ENCODE peak calls at places on chromosome 9, in six cellular contexts. R is prostate gland; J is aorta; I is naive thymus-derived CD4-positive, alpha-beta T cell; G is dorsolateral prefrontal cortex; A is BE2C. Z is an unnamed sample.

GRCh38 chr9:113926211-113926610 is 50.1 kb downstream of the ZNF618 start:
- DNase-seq in J (no peak), G (no peak), A (no peak), I (no peak), R (no peak), Z (no peak)

GRCh38 chr9:120711354-120711753 is 2.9 kb downstream of the MEGF9 start:
- DNase-seq in J (no peak), G (no peak), R (no peak), A (no peak), I (no peak), Z (no peak)

GRCh38 chr9:109455861-109456260 is 42.2 kb downstream of the PTPN3 start:
- DNase-seq in G (no peak), I (no peak), J (no peak), R (no peak), A (no peak), Z (no peak)

GRCh38 chr9:113503131-113503541 is 39.6 kb downstream of the RGS3 start:
- DNase-seq in J (no peak), R (no peak), I (no peak), G (no peak), A (no peak), Z (no peak)

GRCh38 chr9:88396836-88397577 is 8.8 kb downstream of the SPIN1 start:
- DNase-seq in J (no peak), A (no peak), I (no peak), R (no peak), G (no peak), Z (no peak)

GRCh38 chr9:76701441-76702031 is 62.7 kb upstream of the PCA3 start:
- DNase-seq in J (no peak), R (no peak), A (no peak), G (no peak), I (no peak), Z (no peak)

GRCh38 chr9:89541798-89542197 is 43.9 kb upstream of the SEMA4D start:
- DNase-seq in R (no peak), A (peak), G (no peak), I (no peak), J (no peak), Z (no peak)

GRCh38 chr9:97557606-97558095 is 56.2 kb downstream of the TMOD1 start:
- DNase-seq in R (peak), I (no peak), J (peak), A (peak), G (peak), Z (peak)

GRCh38 chr9:38337095-38337494 is 55.4 kb upstream of the ALDH1B1 start:
- DNase-seq in G (no peak), A (no peak), J (no peak), I (no peak), R (no peak), Z (no peak)

GRCh38 chr9:128022886-128023285 is 42.1 kb upstream of the EEIG1 start:
- DNase-seq in I (no peak), R (no peak), J (no peak), A (no peak), G (no peak), Z (no peak)

GRCh38 chr9:95080961-95081658 is 236.4 kb downstream of the FANCC start:
- DNase-seq in R (no peak), G (peak), A (no peak), I (no peak), J (peak), Z (no peak)

GRCh38 chr9:18457498-18457897 is 16.5 kb upstream of the ADAMTSL1 start:
- DNase-seq in G (no peak), A (no peak), R (no peak), J (no peak), I (no peak), Z (no peak)

GRCh38 chr9:128061305-128061704 is 5.8 kb downstream of the NAIF1 start:
- DNase-seq in A (no peak), G (no peak), I (no peak), R (no peak), J (no peak), Z (no peak)

GRCh38 chr9:137860361-137860760 is 17.2 kb upstream of the CACNA1B start:
- DNase-seq in I (no peak), R (no peak), G (no peak), J (no peak), A (no peak), Z (no peak)

GRCh38 chr9:124840300-124840833 is 12.9 kb upstream of the WDR38 start:
- DNase-seq in G (no peak), I (no peak), J (no peak), R (no peak), A (no peak), Z (no peak)

GRCh38 chr9:88390371-88390990 is 2.2 kb downstream of the SPIN1 start:
- DNase-seq in I (no peak), G (no peak), A (no peak), J (no peak), R (no peak), Z (no peak)

GRCh38 chr9:131747352-131747751 is 7.5 kb upstream of the RAPGEF1 start:
- DNase-seq in J (no peak), G (no peak), I (no peak), R (no peak), A (peak), Z (peak)

GRCh38 chr9:35972093-35972492 is 14.1 kb upstream of the OR2S2 start:
- DNase-seq in R (no peak), A (no peak), J (no peak), G (no peak), I (no peak), Z (no peak)

GRCh38 chr9:34986541-34987047 is 3.0 kb upstream of the DNAJB5 start:
- DNase-seq in R (no peak), I (peak), A (peak), G (peak), J (peak), Z (no peak)

GRCh38 chr9:69376651-69377050 is 51.6 kb downstream of the ENTREP1 start:
- DNase-seq in G (no peak), I (no peak), R (no peak), A (no peak), J (no peak), Z (no peak)

GRCh38 chr9:84331119-84331791 is 9.3 kb downstream of the SLC28A3 start:
- DNase-seq in R (peak), I (no peak), G (no peak), A (no peak), J (no peak), Z (no peak)

GRCh38 chr9:126376311-126376902 is 49.8 kb downstream of the MVB12B start:
- DNase-seq in R (no peak), G (peak), J (no peak), A (no peak), I (no peak), Z (no peak)

GRCh38 chr9:126377521-126377920 is 50.9 kb downstream of the MVB12B start:
- DNase-seq in J (no peak), I (no peak), R (no peak), G (peak), A (no peak), Z (no peak)

GRCh38 chr9:126374366-126374781 is 47.7 kb downstream of the MVB12B start:
- DNase-seq in G (no peak), A (no peak), I (no peak), J (no peak), R (no peak), Z (no peak)

GRCh38 chr9:126376903-126377342 is 50.3 kb downstream of the MVB12B start:
- DNase-seq in J (no peak), R (no peak), G (no peak), A (no peak), I (no peak), Z (no peak)

DNA sequence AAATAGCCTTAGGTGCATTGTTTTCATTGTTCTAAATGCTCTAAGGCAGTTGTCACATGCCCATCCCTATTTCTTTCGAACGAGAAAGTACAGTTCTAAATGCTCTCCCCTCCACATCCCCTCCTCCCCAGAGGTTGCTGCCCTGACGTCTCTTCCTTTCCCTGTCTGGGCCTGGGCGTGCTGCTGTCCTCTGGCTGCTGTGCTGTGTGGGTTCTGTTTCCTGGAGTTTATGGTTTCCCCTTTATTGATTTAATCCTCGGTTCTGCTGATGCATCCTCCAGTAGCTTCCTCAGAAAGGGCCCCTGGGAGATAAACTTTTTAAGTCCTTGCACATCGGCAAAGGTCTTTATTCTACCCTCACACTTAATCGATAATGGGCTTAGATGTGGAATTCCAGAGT is 48.8 kb downstream of the MVB12B start:
- DNase-seq in R (no peak), J (no peak), G (no peak), I (no peak), A (peak), Z (no peak)
- H3K4me3 ChIP-seq in R (no peak), J (no peak), G (no peak), I (no peak), A (no peak), Z (no peak)

DNA sequence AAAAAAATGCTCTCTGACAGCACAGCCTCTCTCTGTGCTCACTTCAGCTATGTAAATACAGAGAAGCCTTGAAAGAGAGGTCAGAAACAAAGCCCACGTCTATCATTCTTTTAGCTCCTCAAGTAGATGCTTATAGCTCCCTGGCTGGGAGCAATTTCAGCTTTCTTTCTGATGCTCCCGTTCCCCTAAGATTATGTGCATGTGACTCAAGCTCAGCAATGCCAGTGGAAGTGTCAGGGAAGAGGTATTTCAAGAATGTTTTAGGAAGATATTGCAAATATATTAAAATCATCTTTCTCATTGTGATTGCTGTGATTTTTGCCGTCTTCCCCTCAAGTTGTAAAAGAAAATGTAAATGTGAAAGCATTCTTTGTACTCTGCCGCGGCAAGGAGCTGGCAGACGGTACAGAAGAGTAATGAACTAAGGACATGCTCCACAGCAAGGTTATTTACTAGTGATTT is 1353.7 kb upstream of the ACO1 start:
- DNase-seq in G (no peak), R (no peak), I (no peak), A (no peak), J (no peak), Z (no peak)
- H3K4me3 ChIP-seq in G (no peak), R (no peak), I (no peak), A (no peak), J (no peak), Z (no peak)

DNA sequence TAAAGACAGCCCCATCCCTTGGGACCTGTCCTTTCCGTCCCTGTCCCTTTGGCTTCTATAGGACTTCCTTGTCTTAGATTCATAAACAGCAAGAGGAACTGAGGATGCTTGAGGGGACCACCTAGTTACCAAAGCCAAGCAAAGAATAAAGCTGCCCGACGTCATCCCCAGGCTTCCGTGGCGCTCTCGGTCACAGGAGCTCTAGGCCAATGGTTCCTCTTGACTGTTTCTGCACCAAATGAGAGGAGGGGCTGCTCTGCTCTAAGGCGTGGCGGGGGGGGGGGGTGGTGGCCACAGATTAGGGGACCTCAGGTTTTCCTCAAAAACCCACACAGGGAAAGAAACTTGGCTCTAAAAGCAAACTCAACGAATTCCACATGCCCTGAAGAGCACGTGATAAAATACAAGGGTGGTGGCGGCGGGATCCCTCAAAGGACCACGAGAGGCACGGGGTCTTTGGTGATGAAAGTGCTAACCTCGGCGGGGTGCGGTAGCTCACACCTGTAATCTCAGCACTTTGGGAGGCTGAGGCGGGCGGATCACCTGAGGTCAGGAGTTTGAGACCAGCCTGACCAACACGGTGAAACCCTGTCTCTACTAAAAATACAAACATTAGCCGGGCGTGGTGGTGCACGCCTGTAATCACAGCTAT is 53.7 kb downstream of the USP20 start:
- DNase-seq in J (no peak), I (no peak), G (no peak), A (no peak), R (no peak), Z (no peak)
- H3K4me3 ChIP-seq in J (no peak), I (peak), G (no peak), A (no peak), R (no peak), Z (no peak)

GRCh38 chr9:73154760-73155159 is 3.1 kb downstream of the ANXA1 start:
- DNase-seq in R (no peak), G (no peak), I (peak), J (no peak), A (no peak), Z (peak)

GRCh38 chr9:73156593-73157187 is 5.0 kb downstream of the ANXA1 start:
- DNase-seq in A (no peak), G (no peak), R (no peak), I (no peak), J (no peak), Z (no peak)

GRCh38 chr9:73154271-73154670 is 2.6 kb downstream of the ANXA1 start:
- DNase-seq in R (no peak), G (no peak), A (no peak), J (no peak), I (no peak), Z (no peak)

GRCh38 chr9:73155968-73156592 is 4.4 kb downstream of the ANXA1 start:
- DNase-seq in R (no peak), I (no peak), A (no peak), J (no peak), G (no peak), Z (no peak)

GRCh38 chr9:73155389-73155788 is 3.7 kb downstream of the ANXA1 start:
- DNase-seq in I (peak), G (no peak), A (no peak), R (no peak), J (no peak), Z (no peak)
- H3K4me3 ChIP-seq in I (peak), G (no peak), A (no peak), R (no peak), J (no peak), Z (no peak)

DNA sequence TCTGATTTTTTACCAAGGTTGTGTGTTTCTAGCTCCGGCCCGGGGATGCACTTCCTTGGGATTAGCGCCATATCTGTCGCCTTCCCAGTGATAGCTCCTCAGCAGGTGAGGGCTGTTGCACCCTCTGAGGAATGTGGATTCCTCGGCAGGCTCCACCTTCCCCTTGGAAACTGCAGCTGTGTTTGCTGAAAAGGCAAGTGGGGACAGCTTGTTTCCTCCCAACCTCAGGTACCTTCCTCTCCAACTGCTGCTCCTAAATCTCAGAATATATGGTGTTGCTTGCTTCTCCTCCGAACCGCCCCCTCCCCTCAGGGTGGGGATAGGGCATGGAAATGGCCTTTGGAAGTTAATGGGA is 1.3 kb downstream of the SLC1A1 start:
- DNase-seq in I (no peak), J (no peak), G (no peak), R (peak), A (no peak), Z (peak)
- H3K4me3 ChIP-seq in I (peak), J (no peak), G (peak), R (peak), A (no peak), Z (peak)

Z was measured in small intestine.